ENCODE peak calls at places on chromosomes 7 and 10, in four cellular contexts. R is IMR-90, H is K562, E is GM12878. Z is an unnamed sample.
A peak's percentile ranks its signal among the peaks of the same experiment; 100 is the strongest.

GRCh38 chr10:62025134-62025794 is 123.8 kb downstream of the ARID5B start:
- DNase-seq in H (no peak), R (no peak), E (no peak), Z (no peak)

GRCh38 chr10:124145109-124145860 is 51.9 kb upstream of the CHST15 start:
- DNase-seq in H (no peak), R (no peak), E (no peak), Z (no peak)

GRCh38 chr7:95723583-95724180 is 48.7 kb upstream of the DYNC1I1 start:
- DNase-seq in H (peak; percentile 26), R (peak; percentile 13), E (peak; percentile 11), Z (peak; percentile 51)

GRCh38 chr10:65348637-65349036 is 1577.2 kb upstream of the LRRTM3 start:
- DNase-seq in H (no peak), R (no peak), E (no peak), Z (no peak)

GRCh38 chr10:34696423-34696822 is 118.7 kb downstream of the PARD3 start:
- DNase-seq in H (no peak), E (no peak), R (peak; percentile 84), Z (peak; percentile 46)

GRCh38 chr10:5545778-5546710 is 21.3 kb downstream of the CALML3 start:
- DNase-seq in E (no peak), R (peak; percentile 97), H (peak; percentile 43), Z (peak; percentile 94)

GRCh38 chr10:62079885-62080559 is 178.5 kb downstream of the ARID5B start:
- DNase-seq in R (no peak), E (peak; percentile 69), H (no peak), Z (no peak)

GRCh38 chr7:45347804-45348203 is 190.2 kb downstream of the RAMP3 start:
- DNase-seq in R (peak; percentile 10), H (no peak), E (no peak), Z (peak; percentile 24)

GRCh38 chr7:140165422-140165821 is 11.4 kb downstream of the KDM7A start:
- DNase-seq in R (peak; percentile 89), H (no peak), E (no peak), Z (no peak)

GRCh38 chr7:28166982-28167715 is 13.4 kb downstream of the JAZF1 start:
- DNase-seq in E (no peak), R (peak; percentile 31), H (no peak), Z (no peak)

GRCh38 chr7:138602456-138602855 is 98.7 kb downstream of the SVOPL start:
- DNase-seq in E (no peak), R (no peak), H (no peak), Z (no peak)

GRCh38 chr7:120857558-120858298 is at the start of gene TSPAN12:
- DNase-seq in E (no peak), R (peak; percentile 54), H (peak; percentile 76), Z (peak; percentile 66)

GRCh38 chr7:105885386-105886111 is 9.2 kb upstream of the ATXN7L1 start:
- DNase-seq in E (no peak), R (no peak), H (no peak), Z (no peak)

GRCh38 chr7:26704786-26705185 is 159.6 kb downstream of the SKAP2 start:
- DNase-seq in R (peak; percentile 58), E (no peak), H (no peak), Z (no peak)

GRCh38 chr7:122626785-122627184 is 72.1 kb downstream of the RNF133 start:
- DNase-seq in R (no peak), H (no peak), E (no peak), Z (no peak)

GRCh38 chr7:12475362-12476063 is 71.8 kb upstream of the VWDE start:
- DNase-seq in H (peak; percentile 22), R (peak; percentile 55), E (no peak), Z (peak; percentile 50)

GRCh38 chr7:118590107-118590506 is 365.6 kb downstream of the ANKRD7 start:
- DNase-seq in E (no peak), H (no peak), R (no peak), Z (no peak)

GRCh38 chr10:104076743-104077160 is 8.9 kb downstream of the COL17A1 start:
- DNase-seq in R (peak; percentile 16), H (no peak), E (no peak), Z (no peak)

GRCh38 chr7:27994639-27995038 is 186.0 kb downstream of the JAZF1 start:
- DNase-seq in E (no peak), R (peak; percentile 22), H (no peak), Z (no peak)

GRCh38 chr10:91587710-91588638 is 44.9 kb downstream of the PPP1R3C start:
- DNase-seq in R (peak; percentile 83), E (no peak), H (peak; percentile 50), Z (peak; percentile 57)

GRCh38 chr10:103712898-103713498 is 142.4 kb downstream of the SH3PXD2A start:
- DNase-seq in R (peak; percentile 75), E (no peak), H (peak; percentile 62), Z (peak; percentile 74)

GRCh38 chr7:30485667-30486066 is 7.1 kb upstream of the NOD1 start:
- DNase-seq in H (no peak), E (no peak), R (no peak), Z (no peak)

GRCh38 chr7:51261950-51262795 is 54.4 kb downstream of the COBL start:
- DNase-seq in H (no peak), E (no peak), R (no peak), Z (no peak)

GRCh38 chr7:51262796-51263519 is 53.7 kb downstream of the COBL start:
- DNase-seq in H (no peak), R (no peak), E (no peak), Z (no peak)

GRCh38 chr7:51265066-51265907 is 51.3 kb downstream of the COBL start:
- DNase-seq in E (no peak), H (no peak), R (no peak), Z (no peak)

GRCh38 chr7:51261117-51261835 is 55.3 kb downstream of the COBL start:
- DNase-seq in R (no peak), E (no peak), H (no peak), Z (no peak)

DNA sequence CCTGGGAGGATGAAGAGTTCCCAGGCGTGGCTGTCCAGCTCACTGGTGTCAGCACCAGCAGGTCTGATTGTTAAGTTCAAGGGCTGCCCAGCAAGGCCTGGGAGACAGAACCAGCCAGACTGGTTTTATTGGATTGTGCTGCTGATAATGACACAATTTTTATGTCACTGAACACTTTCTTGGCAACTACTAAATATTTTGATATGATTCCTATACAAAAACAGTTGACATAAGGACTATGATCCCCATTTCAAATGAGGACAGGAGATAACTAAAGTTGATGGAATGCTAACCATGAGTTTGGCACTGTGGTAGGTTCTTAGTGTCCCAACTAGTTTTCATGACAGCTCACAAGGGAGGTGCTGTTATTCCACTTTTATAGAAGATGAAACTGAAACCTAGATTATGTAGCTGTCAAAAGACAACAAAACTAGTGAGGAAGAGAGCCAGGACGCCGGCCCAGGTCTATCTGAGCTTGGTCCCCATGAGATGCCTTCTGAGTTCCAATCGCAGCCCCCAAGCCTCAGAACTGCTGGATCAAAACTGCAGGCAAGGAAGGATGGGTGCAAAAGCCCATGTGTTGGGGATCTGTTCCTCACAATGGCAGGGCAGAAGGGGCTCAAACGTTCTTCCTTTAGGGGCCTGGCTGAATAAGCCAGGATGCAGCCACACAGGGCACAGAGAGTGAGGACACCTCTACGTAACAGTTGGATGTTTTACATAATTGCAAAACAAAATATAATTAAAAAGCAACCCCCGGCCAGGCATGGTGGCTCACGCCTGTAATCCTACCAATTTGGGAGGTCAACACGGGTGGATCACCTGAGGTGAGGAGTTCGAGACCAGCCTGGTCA is 52.8 kb downstream of the COBL start:
- DNase-seq in H (no peak), R (no peak), E (no peak), Z (no peak)
- TF ChIP-seq ELK1 in H (no peak), R (no peak), E (no peak), Z (no peak)

GRCh38 chr7:157487046-157487770 is 150.4 kb downstream of the DNAJB6 start:
- DNase-seq in H (no peak), R (no peak), E (no peak), Z (no peak)

GRCh38 chr7:157488326-157488725 is 151.5 kb downstream of the DNAJB6 start:
- DNase-seq in E (no peak), R (no peak), H (no peak), Z (no peak)

GRCh38 chr7:157490465-157490912 is 153.7 kb downstream of the DNAJB6 start:
- DNase-seq in H (peak; percentile 62), E (peak; percentile 25), R (peak; percentile 19), Z (peak; percentile 77)

GRCh38 chr7:157485961-157486510 is 149.2 kb downstream of the DNAJB6 start:
- DNase-seq in R (no peak), E (no peak), H (no peak), Z (no peak)

GRCh38 chr7:157488966-157489365 is 152.2 kb downstream of the DNAJB6 start:
- DNase-seq in R (no peak), E (no peak), H (no peak), Z (no peak)
- TF ChIP-seq ELK1 in R (no peak), E (no peak), H (no peak), Z (no peak)

DNA sequence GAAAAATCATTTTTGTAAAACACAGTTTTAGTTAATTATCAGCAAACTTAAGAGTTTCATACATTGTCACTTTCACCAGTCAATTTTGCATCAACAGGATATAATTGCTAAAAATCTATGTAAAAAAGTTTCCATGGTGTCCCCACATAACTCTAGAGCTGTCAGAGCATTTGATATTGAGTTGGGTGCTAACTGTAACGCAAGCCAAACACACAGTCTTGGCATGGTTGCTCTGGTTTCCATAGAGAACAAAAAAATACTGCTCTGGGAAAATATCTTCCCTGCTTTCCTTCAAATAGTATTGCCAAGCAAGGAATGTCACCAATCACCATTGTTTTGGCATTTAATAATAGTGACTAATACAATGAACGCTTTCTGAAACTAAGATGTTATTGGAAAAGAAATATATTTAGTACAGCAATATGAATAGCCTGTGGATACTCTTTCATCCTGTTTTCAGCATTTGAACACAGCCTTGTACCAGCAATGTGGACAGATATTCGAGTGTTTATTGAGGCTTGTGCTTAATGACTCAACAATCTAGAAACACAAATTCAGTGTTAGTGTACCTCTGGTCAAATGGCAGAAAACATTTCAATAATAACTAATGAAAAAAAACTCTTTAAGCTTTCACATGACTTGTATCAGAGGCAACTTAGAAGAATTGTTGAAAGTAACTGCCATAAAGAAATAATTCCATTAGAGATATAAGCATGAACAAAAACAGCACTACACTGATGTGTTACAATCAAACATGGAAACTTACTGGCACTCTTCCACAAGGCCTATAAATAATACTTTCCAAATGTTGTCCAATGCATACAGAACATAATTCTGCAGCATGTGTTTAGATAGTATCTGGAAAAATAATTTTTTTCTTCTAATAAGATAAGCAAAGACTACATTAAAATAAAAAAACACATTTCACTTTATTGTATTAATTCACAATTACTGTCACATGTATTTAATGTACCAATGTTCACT is 1469.5 kb upstream of the CELF2 start:
- DNase-seq in R (no peak), E (no peak), H (no peak), Z (no peak)
- TF ChIP-seq ELK1 in R (no peak), E (no peak), H (no peak), Z (no peak)

GRCh38 chr10:44245601-44245938 is 139.3 kb downstream of the CXCL12 start:
- DNase-seq in E (no peak), H (no peak), R (peak; percentile 59), Z (no peak)
- TF ChIP-seq ELK1 in E (no peak), H (no peak), R (no peak), Z (no peak)

GRCh38 chr10:122990278-122990677 is 10.1 kb downstream of the PSTK start:
- DNase-seq in R (no peak), E (no peak), H (no peak), Z (no peak)
- TF ChIP-seq ELK1 in R (no peak), E (no peak), H (no peak), Z (no peak)

GRCh38 chr10:90417056-90417455 is 440.8 kb downstream of the HTR7 start:
- DNase-seq in R (peak; percentile 90), E (no peak), H (no peak), Z (no peak)

GRCh38 chr10:90421874-90422273 is 436.0 kb downstream of the HTR7 start:
- DNase-seq in R (no peak), E (no peak), H (no peak), Z (no peak)

GRCh38 chr10:90417466-90418210 is 440.2 kb downstream of the HTR7 start:
- DNase-seq in H (no peak), E (no peak), R (peak; percentile 41), Z (no peak)

GRCh38 chr10:90420637-90421318 is 437.1 kb downstream of the HTR7 start:
- DNase-seq in H (no peak), E (peak; percentile 69), R (no peak), Z (no peak)

GRCh38 chr10:90418869-90419652 is 438.8 kb downstream of the HTR7 start:
- DNase-seq in R (peak; percentile 97), E (no peak), H (no peak), Z (peak; percentile 35)
- TF ChIP-seq ELK1 in R (no peak), E (no peak), H (no peak), Z (no peak)